ENCODE peak calls at places on chromosomes 1 and 21, in seven cellular contexts. D is K562, A is GM12878, X is H1, T is endothelial cell of umbilical vein, I is HepG2, P is HCT116. H is an unnamed sample.

GRCh38 chr1:2025491-2025981 is 6.4 kb downstream of the GABRD start:
- DNase-seq in D (no peak), A (no peak), X (no peak), T (no peak), I (no peak), P (no peak), H (no peak)

GRCh38 chr1:3320246-3321152 is 134.0 kb upstream of the ARHGEF16 start:
- DNase-seq in D (no peak), A (no peak), X (no peak), T (no peak), I (peak), P (peak), H (no peak)

GRCh38 chr1:92877081-92877711 is 45.4 kb downstream of the RPL5 start:
- DNase-seq in D (no peak), A (no peak), X (no peak), T (no peak), I (no peak), P (no peak), H (no peak)

GRCh38 chr1:180365039-180365438 is 135.0 kb downstream of the LHX4 start:
- DNase-seq in D (peak), A (no peak), X (no peak), T (no peak), I (peak), P (no peak), H (no peak)

GRCh38 chr1:41358152-41358937 is 2.9 kb upstream of the FOXO6 start:
- DNase-seq in D (no peak), A (no peak), X (peak), T (no peak), I (no peak), P (no peak), H (no peak)

GRCh38 chr1:226738995-226739695 is at the start of gene ITPKB:
- DNase-seq in D (no peak), A (no peak), X (peak), T (peak), I (no peak), P (no peak), H (no peak)

GRCh38 chr1:9376886-9377333 is 84.2 kb downstream of the SPSB1 start:
- DNase-seq in D (no peak), A (no peak), X (no peak), T (peak), I (no peak), P (no peak), H (no peak)

GRCh38 chr1:9108056-9108665 is 20.7 kb downstream of the GPR157 start:
- DNase-seq in D (no peak), A (no peak), X (no peak), T (no peak), I (no peak), P (no peak), H (no peak)

GRCh38 chr1:104780470-104781078 is 1030.9 kb downstream of the AMY1C start:
- DNase-seq in D (peak), A (no peak), X (no peak), T (peak), I (peak), P (no peak), H (no peak)

GRCh38 chr1:145730900-145731299 is 11.6 kb downstream of the CD160 start:
- DNase-seq in D (no peak), A (no peak), X (no peak), T (no peak), I (no peak), P (no peak), H (no peak)

GRCh38 chr1:147073062-147073432 is 99.2 kb downstream of the PRKAB2 start:
- DNase-seq in D (no peak), A (no peak), X (peak), T (no peak), I (no peak), P (no peak), H (no peak)

GRCh38 chr1:42143875-42144274 is 9.3 kb upstream of the GUCA2B start:
- DNase-seq in D (no peak), A (no peak), X (no peak), T (no peak), I (no peak), P (no peak), H (no peak)

GRCh38 chr1:66890621-66891020 is 34.0 kb downstream of the DNAI4 start:
- DNase-seq in D (no peak), A (no peak), X (no peak), T (no peak), I (no peak), P (no peak), H (no peak)

GRCh38 chr1:228378453-228379164 is 28.0 kb downstream of the TRIM11 start:
- DNase-seq in D (peak), A (no peak), X (peak), T (peak), I (no peak), P (peak), H (no peak)

GRCh38 chr1:151495316-151495715 is 15.9 kb upstream of the CGN start:
- DNase-seq in D (no peak), A (no peak), X (no peak), T (peak), I (no peak), P (no peak), H (no peak)

GRCh38 chr1:45206808-45207624 is 611 bp upstream of the ZSWIM5 start:
- DNase-seq in D (no peak), A (no peak), X (no peak), T (no peak), I (no peak), P (no peak), H (no peak)

GRCh38 chr1:221204055-221204833 is 325.0 kb downstream of the HLX start:
- DNase-seq in D (no peak), A (no peak), X (no peak), T (no peak), I (no peak), P (no peak), H (no peak)

GRCh38 chr1:102045752-102046151 is 49.0 kb upstream of the OLFM3 start:
- DNase-seq in D (no peak), A (no peak), X (no peak), T (no peak), I (no peak), P (no peak), H (no peak)

GRCh38 chr1:154351363-154352068 is 26.2 kb downstream of the ATP8B2 start:
- DNase-seq in D (no peak), A (no peak), X (no peak), T (no peak), I (peak), P (no peak), H (no peak)

GRCh38 chr21:46000731-46001641 is 19.4 kb downstream of the COL6A1 start:
- DNase-seq in D (peak), A (no peak), X (peak), T (no peak), I (no peak), P (no peak), H (no peak)

GRCh38 chr21:33949516-33950424 is 34.2 kb upstream of the ATP5PO start:
- DNase-seq in D (no peak), A (peak), X (peak), T (no peak), I (no peak), P (no peak), H (no peak)

GRCh38 chr1:82706741-82707140 is 906.0 kb downstream of the ADGRL2 start:
- DNase-seq in D (no peak), A (no peak), X (no peak), T (no peak), I (no peak), P (no peak), H (no peak)

GRCh38 chr1:10724948-10725852 is 71.2 kb downstream of the CASZ1 start:
- DNase-seq in D (no peak), A (no peak), X (no peak), T (no peak), I (no peak), P (no peak), H (peak)

GRCh38 chr21:45386728-45387371 is 18.1 kb upstream of the COL18A1 start:
- DNase-seq in D (peak), A (no peak), X (no peak), T (peak), I (no peak), P (no peak), H (no peak)

GRCh38 chr1:197862671-197863070 is 39.8 kb upstream of the C1orf53 start:
- DNase-seq in D (no peak), A (no peak), X (no peak), T (no peak), I (no peak), P (no peak), H (no peak)

GRCh38 chr1:228267962-228268890 is 60.4 kb downstream of the OBSCN start:
- DNase-seq in D (peak), A (no peak), X (peak), T (no peak), I (no peak), P (no peak), H (no peak)

GRCh38 chr21:41932576-41933258 is 21.1 kb downstream of the C2CD2 start:
- DNase-seq in D (peak), A (no peak), X (no peak), T (no peak), I (peak), P (peak), H (no peak)

GRCh38 chr1:47521034-47521871 is 83.4 kb downstream of the FOXD2 start:
- DNase-seq in D (no peak), A (no peak), X (no peak), T (peak), I (no peak), P (no peak), H (no peak)

GRCh38 chr1:182120411-182121258 is 59.1 kb upstream of the ZNF648 start:
- DNase-seq in D (no peak), A (no peak), X (peak), T (no peak), I (peak), P (no peak), H (no peak)

GRCh38 chr1:91831132-91831930 is 54.6 kb downstream of the TGFBR3 start:
- DNase-seq in D (no peak), A (no peak), X (no peak), T (no peak), I (no peak), P (no peak), H (no peak)

GRCh38 chr1:110783292-110783918 is 89.5 kb upstream of the CD53 start:
- DNase-seq in D (peak), A (no peak), X (peak), T (peak), I (peak), P (peak), H (no peak)

GRCh38 chr1:110785055-110785454 is 87.9 kb upstream of the CD53 start:
- DNase-seq in D (no peak), A (no peak), X (no peak), T (no peak), I (no peak), P (no peak), H (no peak)

GRCh38 chr1:110787328-110788071 is 85.4 kb upstream of the CD53 start:
- DNase-seq in D (no peak), A (peak), X (no peak), T (no peak), I (no peak), P (no peak), H (no peak)

GRCh38 chr1:110786802-110787327 is 86.1 kb upstream of the CD53 start:
- DNase-seq in D (no peak), A (no peak), X (no peak), T (no peak), I (no peak), P (no peak), H (no peak)

GRCh38 chr1:110785612-110786011 is 87.3 kb upstream of the CD53 start:
- DNase-seq in D (no peak), A (no peak), X (no peak), T (no peak), I (no peak), P (no peak), H (no peak)
- H3K9ac ChIP-seq in D (no peak), A (no peak), X (no peak), T (no peak), I (no peak), P (no peak), H (no peak)

GRCh38 chr1:15008783-15009709 is 144.5 kb upstream of the TMEM51 start:
- DNase-seq in D (no peak), A (no peak), X (no peak), T (peak), I (no peak), P (no peak), H (no peak)
- TF ChIP-seq POLR2AphosphoS5 in D (no peak), A (no peak), X (no peak), T (no peak), I (no peak), P (no peak), H (no peak)

GRCh38 chr1:24929091-24929875 is 793 bp downstream of the RUNX3 start:
- DNase-seq in D (no peak), A (no peak), X (peak), T (no peak), I (no peak), P (no peak), H (no peak)
- TF ChIP-seq EZH2 in D (no peak), A (no peak), X (peak), T (peak), I (peak), P (no peak), H (no peak)

GRCh38 chr1:231939118-231939517 is 312.5 kb downstream of the DISC1 start:
- DNase-seq in D (no peak), A (no peak), X (no peak), T (no peak), I (no peak), P (no peak), H (no peak)

GRCh38 chr1:231935856-231936255 is 309.3 kb downstream of the DISC1 start:
- DNase-seq in D (no peak), A (no peak), X (no peak), T (no peak), I (no peak), P (no peak), H (no peak)

GRCh38 chr1:231938651-231939050 is 312.1 kb downstream of the DISC1 start:
- DNase-seq in D (no peak), A (no peak), X (no peak), T (no peak), I (no peak), P (no peak), H (no peak)

GRCh38 chr1:231938211-231938610 is 311.6 kb downstream of the DISC1 start:
- DNase-seq in D (no peak), A (no peak), X (no peak), T (no peak), I (no peak), P (no peak), H (no peak)

GRCh38 chr1:231937013-231937754 is 310.6 kb downstream of the DISC1 start:
- DNase-seq in D (peak), A (no peak), X (no peak), T (no peak), I (peak), P (no peak), H (no peak)
- H3K9ac ChIP-seq in D (no peak), A (no peak), X (no peak), T (no peak), I (no peak), P (no peak), H (no peak)

DNA sequence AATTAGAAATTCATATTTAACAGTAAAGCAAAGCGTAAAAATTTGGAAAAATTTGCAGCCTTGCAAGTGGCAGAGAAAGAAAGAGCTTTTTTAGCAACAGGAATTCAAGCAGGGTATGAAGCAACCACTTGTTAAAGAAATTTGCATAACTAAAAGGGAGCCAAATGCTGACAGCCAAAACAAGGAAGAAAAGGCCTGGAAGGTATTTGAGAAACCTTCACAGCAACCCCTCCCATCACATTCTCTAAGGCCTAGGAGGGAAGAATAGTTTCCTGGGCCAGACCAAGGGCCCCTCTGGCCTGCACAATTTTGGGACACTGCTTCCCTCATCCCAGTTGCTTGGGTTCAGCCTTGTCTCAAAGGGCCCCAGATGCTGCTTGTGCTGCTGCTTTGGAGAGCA is 672.4 kb upstream of the TMPRSS15 start:
- DNase-seq in D (no peak), A (no peak), X (no peak), T (no peak), I (no peak), P (no peak), H (no peak)
- TF ChIP-seq POLR2AphosphoS5 in D (no peak), A (no peak), X (no peak), T (no peak), I (no peak), P (no peak), H (no peak)

GRCh38 chr1:29258189-29258973 is 22.1 kb downstream of the PTPRU start:
- DNase-seq in D (peak), A (no peak), X (no peak), T (no peak), I (no peak), P (no peak), H (no peak)

GRCh38 chr1:29258974-29259801 is 22.9 kb downstream of the PTPRU start:
- DNase-seq in D (peak), A (no peak), X (no peak), T (no peak), I (no peak), P (no peak), H (no peak)

GRCh38 chr1:29256979-29257804 is 20.9 kb downstream of the PTPRU start:
- DNase-seq in D (no peak), A (no peak), X (no peak), T (no peak), I (no peak), P (no peak), H (no peak)

GRCh38 chr1:29260531-29260930 is 24.2 kb downstream of the PTPRU start:
- DNase-seq in D (no peak), A (no peak), X (no peak), T (no peak), I (no peak), P (no peak), H (no peak)

GRCh38 chr1:29259802-29260441 is 23.6 kb downstream of the PTPRU start:
- DNase-seq in D (peak), A (no peak), X (peak), T (no peak), I (no peak), P (no peak), H (no peak)
- TF ChIP-seq EZH2 in D (no peak), A (no peak), X (no peak), T (no peak), I (no peak), P (no peak), H (no peak)

GRCh38 chr1:11904978-11905377 is 21.2 kb downstream of the KIAA2013 start:
- DNase-seq in D (no peak), A (no peak), X (no peak), T (no peak), I (no peak), P (no peak), H (no peak)
- H3K9ac ChIP-seq in D (no peak), A (no peak), X (no peak), T (no peak), I (no peak), P (no peak), H (no peak)

DNA sequence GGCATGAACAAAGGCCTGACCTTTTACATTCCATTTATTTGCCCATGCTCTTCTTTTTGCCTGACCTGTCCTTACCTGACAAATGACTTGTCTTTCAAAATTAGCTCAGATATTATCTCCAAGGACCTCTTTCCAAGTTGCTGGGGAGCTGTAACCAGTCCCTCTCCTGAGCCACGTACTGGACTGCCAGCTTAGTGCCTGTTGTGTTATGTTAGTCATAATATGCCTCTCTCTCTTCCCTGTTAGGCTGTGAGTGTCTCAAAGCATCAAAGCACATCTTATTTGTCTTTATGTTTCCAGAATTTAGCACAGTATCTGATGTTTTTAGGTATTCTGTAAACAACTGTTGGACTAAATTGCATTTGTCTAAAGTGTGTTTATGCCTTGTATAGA is 13.7 kb upstream of the PODN start:
- DNase-seq in D (no peak), A (no peak), X (no peak), T (peak), I (no peak), P (no peak), H (no peak)
- TF ChIP-seq POLR2AphosphoS5 in D (no peak), A (no peak), X (no peak), T (no peak), I (no peak), P (no peak), H (no peak)